ENCODE peak calls at places on chromosome 20, in five cellular contexts. Y is GM06990, G is sciatic nerve, V is astrocyte of the hippocampus, K is iris pigment epithelial cell. X is an unnamed sample.

GRCh38 chr20:58447733-58448391 is 58.8 kb downstream of the VAPB start:
- DNase-seq in Y (no peak), G (no peak), V (peak), K (peak), X (no peak)

GRCh38 chr20:32526561-32526960 is 58.6 kb downstream of the NOL4L start:
- DNase-seq in Y (no peak), G (no peak), V (no peak), K (no peak), X (no peak)

GRCh38 chr20:50138479-50139393 is 14.8 kb downstream of the PEDS1 start:
- DNase-seq in Y (no peak), G (no peak), V (no peak), K (no peak), X (no peak)

GRCh38 chr20:23441850-23442313 is 2.4 kb downstream of the CSTL1 start:
- DNase-seq in Y (no peak), G (peak), V (peak), K (peak), X (peak)

GRCh38 chr20:53958240-53958639 is 112.2 kb downstream of the BCAS1 start:
- DNase-seq in Y (no peak), G (no peak), V (no peak), K (no peak), X (no peak)

GRCh38 chr20:32439132-32439829 is 81.2 kb downstream of the ASXL1 start:
- DNase-seq in Y (no peak), G (peak), V (peak), K (peak), X (no peak)

GRCh38 chr20:23766531-23766930 is 15.8 kb upstream of the CST1 start:
- DNase-seq in Y (no peak), G (no peak), V (no peak), K (no peak), X (no peak)

GRCh38 chr20:64038579-64039292 is 2.8 kb downstream of the C20orf204 start:
- DNase-seq in Y (peak), G (peak), V (peak), K (peak), X (peak)

GRCh38 chr20:36205026-36205425 is 31.3 kb upstream of the AAR2 start:
- DNase-seq in Y (no peak), G (no peak), V (no peak), K (no peak), X (no peak)

GRCh38 chr20:2173186-2173585 is 71.6 kb downstream of the STK35 start:
- DNase-seq in Y (no peak), G (peak), V (no peak), K (no peak), X (no peak)

GRCh38 chr20:32522775-32523612 is 62.1 kb downstream of the NOL4L start:
- DNase-seq in Y (no peak), G (no peak), V (no peak), K (peak), X (no peak)

GRCh38 chr20:56391037-56391436 is 978 bp downstream of the AURKA start:
- DNase-seq in Y (no peak), G (no peak), V (no peak), K (no peak), X (no peak)

GRCh38 chr20:52592567-52592966 is 379.6 kb upstream of the TSHZ2 start:
- DNase-seq in Y (no peak), G (no peak), V (no peak), K (no peak), X (no peak)

GRCh38 chr20:37282558-37282957 is 6.9 kb upstream of the MANBAL start:
- DNase-seq in Y (no peak), G (no peak), V (peak), K (peak), X (no peak)

GRCh38 chr20:51488331-51488730 is 54.2 kb downstream of the NFATC2 start:
- DNase-seq in Y (no peak), G (peak), V (no peak), K (no peak), X (no peak)

GRCh38 chr20:4443016-4443415 is 278.7 kb upstream of the PRND start:
- DNase-seq in Y (no peak), G (no peak), V (no peak), K (no peak), X (no peak)

GRCh38 chr20:25280051-25280573 is 32.2 kb downstream of the PYGB start:
- DNase-seq in Y (no peak), G (peak), V (no peak), K (no peak), X (no peak)

X was measured in activated CD4-positive, CD25-positive, alpha-beta regulatory T cell.